ENCODE peak calls at places on chromosomes 1 and 21, in six cellular contexts. E, K, P, L, N and B are unnamed samples.

GRCh38 chr1:78603206-78603605 is 17.0 kb upstream of the IFI44L start:
- DNase-seq in N (no peak), P (peak; percentile 27), L (no peak), E (no peak), K (peak; percentile 12), B (no peak)

GRCh38 chr1:68293122-68293521 is 60.8 kb upstream of the WLS start:
- DNase-seq in K (peak; percentile 41), E (no peak), L (no peak), P (no peak), N (no peak), B (no peak)

GRCh38 chr1:100713636-100714035 is 5.9 kb upstream of the VCAM1 start:
- DNase-seq in E (no peak), P (no peak), L (no peak), N (no peak), K (no peak), B (no peak)

GRCh38 chr1:171457412-171457811 is 27.9 kb upstream of the PRRC2C start:
- DNase-seq in E (no peak), P (peak; percentile 27), K (peak; percentile 39), L (no peak), N (no peak), B (no peak)

GRCh38 chr1:244989813-244990212 is 125.5 kb upstream of the HNRNPU start:
- DNase-seq in P (no peak), E (no peak), L (no peak), N (no peak), K (no peak), B (no peak)

GRCh38 chr21:29360799-29361765 is 62.4 kb downstream of the BACH1 start:
- DNase-seq in N (no peak), P (no peak), L (no peak), E (no peak), K (no peak), B (no peak)

GRCh38 chr1:227910506-227910905 is 37.2 kb downstream of the WNT9A start:
- DNase-seq in K (no peak), E (no peak), L (no peak), N (no peak), P (no peak), B (no peak)

GRCh38 chr1:11434926-11435325 is 44.0 kb upstream of the DISP3 start:
- DNase-seq in P (no peak), E (no peak), L (no peak), N (no peak), K (no peak), B (no peak)

GRCh38 chr1:20981903-20982695 is 194.6 kb downstream of the EIF4G3 start:
- DNase-seq in L (no peak), K (peak; percentile 61), E (no peak), N (no peak), P (peak; percentile 37), B (no peak)

GRCh38 chr1:243917863-243918565 is 68.0 kb upstream of the AKT3 start:
- DNase-seq in L (no peak), N (no peak), P (peak; percentile 22), K (peak; percentile 32), E (no peak), B (no peak)

GRCh38 chr1:17277511-17278159 is 28.7 kb downstream of the PADI3 start:
- DNase-seq in P (no peak), N (no peak), L (no peak), K (no peak), E (no peak), B (no peak)